ENCODE peak calls at places on chromosomes 11 and 22, in five cellular contexts. T is A549, L is body of pancreas, N is tibial nerve, R is prostate gland. P is an unnamed sample.

GRCh38 chr22:19530751-19531150 is 6.5 kb upstream of the CLDN5 start:
- DNase-seq in R (no peak), T (no peak), L (no peak), N (no peak), P (no peak)

GRCh38 chr11:114258696-114259095 is 37.5 kb upstream of the NNMT start:
- DNase-seq in L (no peak), T (no peak), R (no peak), N (no peak), P (no peak)

GRCh38 chr11:70423523-70424505 is 25.5 kb downstream of the CTTN start:
- DNase-seq in R (no peak), T (peak; percentile 20), N (no peak), L (no peak), P (peak; percentile 37)

GRCh38 chr22:19943665-19944026 is 2.0 kb upstream of the TXNRD2 start:
- DNase-seq in T (peak; percentile 46), R (no peak), N (no peak), L (peak; percentile 34), P (no peak)

GRCh38 chr11:73185680-73186293 is 32.3 kb upstream of the P2RY2 start:
- DNase-seq in T (peak; percentile 79), L (no peak), R (no peak), N (no peak), P (no peak)

GRCh38 chr11:17012712-17013547 is 1.3 kb downstream of the PLEKHA7 start:
- DNase-seq in L (peak; percentile 68), R (peak; percentile 27), N (peak; percentile 16), T (peak; percentile 91), P (peak; percentile 84)

GRCh38 chr11:21514298-21514697 is 678.6 kb upstream of the ANO5 start:
- DNase-seq in T (peak; percentile 37), R (no peak), N (no peak), L (peak; percentile 47), P (no peak)

GRCh38 chr11:61773356-61773755 is 19.0 kb downstream of the TMEM258 start:
- DNase-seq in R (no peak), N (no peak), L (no peak), T (no peak), P (no peak)

GRCh38 chr11:122709042-122709760 is 53.7 kb downstream of the UBASH3B start:
- DNase-seq in L (no peak), T (peak; percentile 52), N (no peak), R (no peak), P (no peak)

GRCh38 chr22:38327805-38328204 is 10.6 kb upstream of the CSNK1E start:
- DNase-seq in R (no peak), L (no peak), T (no peak), N (no peak), P (no peak)

GRCh38 chr11:26227311-26227710 is 104.6 kb upstream of the ANO3 start:
- DNase-seq in N (no peak), L (no peak), R (no peak), T (peak; percentile 43), P (no peak)

GRCh38 chr11:14315130-14315529 is 43.9 kb downstream of the RRAS2 start:
- DNase-seq in L (no peak), N (no peak), R (no peak), T (no peak), P (no peak)

GRCh38 chr11:60835472-60835871 is 6.4 kb upstream of the CCDC86 start:
- DNase-seq in T (no peak), R (no peak), L (no peak), N (no peak), P (no peak)

GRCh38 chr11:95764267-95764898 is 25.2 kb downstream of the FAM76B start:
- DNase-seq in N (no peak), T (peak; percentile 45), R (no peak), L (no peak), P (no peak)

GRCh38 chr11:116946414-116946813 is 109.0 kb upstream of the APOA1 start:
- DNase-seq in T (peak; percentile 6), L (no peak), R (peak; percentile 5), N (no peak), P (no peak)

GRCh38 chr11:46353706-46354105 is 6.4 kb downstream of the DGKZ start:
- DNase-seq in T (no peak), N (no peak), L (no peak), R (no peak), P (no peak)

GRCh38 chr22:47411006-47411405 is 648.6 kb downstream of the TBC1D22A start:
- DNase-seq in N (no peak), L (no peak), R (no peak), T (no peak), P (no peak)

GRCh38 chr11:95884364-95884763 is 39.5 kb downstream of the MTMR2 start:
- DNase-seq in L (no peak), T (no peak), R (no peak), N (no peak), P (no peak)

GRCh38 chr11:64745523-64746328 is 1.8 kb upstream of the RASGRP2 start:
- DNase-seq in R (peak; percentile 36), N (peak; percentile 54), L (peak; percentile 53), T (peak; percentile 73), P (peak; percentile 91)

GRCh38 chr11:36352919-36353318 is 56.8 kb downstream of the PRR5L start:
- DNase-seq in T (no peak), L (no peak), R (no peak), N (no peak), P (no peak)

GRCh38 chr22:39471421-39472141 is 14.8 kb downstream of the MGAT3 start:
- DNase-seq in T (no peak), R (no peak), N (no peak), L (no peak), P (peak; percentile 47)

GRCh38 chr22:19134176-19134831 is 3.2 kb downstream of the TSSK2 start:
- DNase-seq in R (no peak), L (no peak), N (no peak), T (no peak), P (peak; percentile 73)

GRCh38 chr11:82733444-82734119 is at the start of gene FAM181B:
- DNase-seq in N (peak; percentile 31), T (peak; percentile 32), L (peak; percentile 82), R (no peak), P (no peak)

GRCh38 chr11:98630736-98631135 is 390.0 kb upstream of the CNTN5 start:
- DNase-seq in N (no peak), T (no peak), L (no peak), R (no peak), P (no peak)

GRCh38 chr11:48013269-48013901 is 33.0 kb downstream of the PTPRJ start:
- DNase-seq in N (no peak), T (peak; percentile 74), L (peak; percentile 54), R (peak; percentile 27), P (peak; percentile 73)

GRCh38 chr11:61126266-61126665 is 24.0 kb downstream of the CD5 start:
- DNase-seq in N (peak; percentile 32), L (peak; percentile 24), R (no peak), T (no peak), P (no peak)

GRCh38 chr22:17131686-17132085 is 10.5 kb upstream of the TMEM121B start:
- DNase-seq in N (no peak), L (no peak), T (no peak), R (no peak), P (no peak)

GRCh38 chr11:1005913-1006312 is 30.6 kb downstream of the MUC6 start:
- DNase-seq in T (no peak), L (peak; percentile 91), N (peak; percentile 27), R (peak; percentile 18), P (peak; percentile 82)

GRCh38 chr11:2763939-2764338 is 64.1 kb upstream of the KCNQ1OT1 start:
- DNase-seq in N (no peak), R (no peak), L (no peak), T (no peak), P (no peak)

GRCh38 chr22:17869285-17870096 is 95.2 kb upstream of the BID start:
- DNase-seq in L (no peak), N (no peak), T (no peak), R (no peak), P (no peak)

GRCh38 chr11:42770444-42771065 is 541.2 kb upstream of the API5 start:
- DNase-seq in N (no peak), T (peak; percentile 28), L (peak; percentile 42), R (no peak), P (no peak)

GRCh38 chr11:34604909-34605308 is 16.0 kb upstream of the EHF start:
- DNase-seq in T (no peak), L (no peak), N (no peak), R (no peak), P (no peak)

GRCh38 chr22:37162221-37163095 is 12.7 kb upstream of the IL2RB start:
- DNase-seq in R (no peak), N (no peak), L (no peak), T (no peak), P (no peak)

GRCh38 chr11:11550534-11550933 is 71.3 kb downstream of the GALNT18 start:
- DNase-seq in L (no peak), N (no peak), T (no peak), R (no peak), P (no peak)
- TF ChIP-seq POLR2A in L (no peak), N (no peak), T (no peak), R (no peak), P (no peak)

GRCh38 chr22:26823966-26824365 is 166.6 kb downstream of the MIAT start:
- DNase-seq in R (no peak), N (no peak), T (no peak), L (no peak), P (no peak)

GRCh38 chr22:26825960-26826359 is 168.6 kb downstream of the MIAT start:
- DNase-seq in N (no peak), R (no peak), L (no peak), T (no peak), P (no peak)

GRCh38 chr22:26826431-26826935 is 169.1 kb downstream of the MIAT start:
- DNase-seq in L (no peak), T (no peak), N (no peak), R (no peak), P (no peak)

GRCh38 chr22:26821854-26822253 is 164.5 kb downstream of the MIAT start:
- DNase-seq in T (no peak), N (no peak), R (no peak), L (no peak), P (no peak)

GRCh38 chr22:26822300-26822699 is 164.9 kb downstream of the MIAT start:
- DNase-seq in L (no peak), R (no peak), T (no peak), N (no peak), P (no peak)
- H3K27ac ChIP-seq in L (no peak overlapping the region), R (no peak overlapping the region), T (no peak overlapping the region), N (no peak overlapping the region), P (no peak overlapping the region)

GRCh38 chr22:23898006-23898974 is 4.1 kb downstream of the MIF start:
- DNase-seq in N (no peak), R (no peak), T (no peak), L (no peak), P (no peak)
- TF ChIP-seq POLR2A in N (no peak), R (no peak), T (no peak), L (no peak), P (no peak)

DNA sequence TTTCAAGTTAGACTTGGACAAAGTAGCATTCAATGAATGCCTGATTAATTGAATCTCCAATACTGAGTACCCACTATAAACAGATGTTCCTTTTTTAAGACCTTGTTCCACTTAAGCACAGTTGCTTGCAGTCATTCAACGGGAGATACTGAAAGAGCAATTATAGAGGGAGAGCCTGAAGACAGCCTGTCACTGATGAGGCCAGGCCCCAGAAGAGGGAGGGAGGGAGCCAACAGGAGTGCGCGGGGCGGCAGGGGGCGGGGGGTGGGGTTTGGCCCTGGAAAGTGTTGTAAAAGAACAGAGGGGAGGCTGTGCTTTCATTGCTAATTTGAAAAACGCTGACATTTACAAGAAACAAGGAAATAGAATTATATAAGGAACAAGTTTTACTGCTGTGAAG is 53.1 kb downstream of the MAP6 start:
- DNase-seq in L (no peak), N (no peak), T (no peak), R (no peak), P (no peak)
- H3K27ac ChIP-seq in L (no peak overlapping the region), N (peak overlapping the region; percentile 48), T (no peak overlapping the region), R (no peak overlapping the region), P (no peak overlapping the region)

P was measured in upper lobe of left lung.